ENCODE peak calls at places on chromosomes 16 and 17, in seven cellular contexts. N, D, F, O, G, S and V are unnamed samples. For H3K4me1, the result is how much of the 10 kb centered on the place peaks cover.

GRCh38 chr17:3012926-3013581 is 50.4 kb downstream of the OR1D5 start:
- DNase-seq in G (peak), O (peak), D (peak), N (peak), S (peak), F (peak), V (peak)

GRCh38 chr16:47519543-47519942 is 58.4 kb downstream of the PHKB start:
- DNase-seq in O (no peak), N (no peak), G (no peak), F (peak), S (no peak), D (no peak), V (no peak)

GRCh38 chr16:74951676-74952075 is 33.2 kb downstream of the WDR59 start:
- DNase-seq in G (no peak), D (no peak), O (no peak), F (no peak), S (no peak), N (peak), V (no peak)

GRCh38 chr16:7355758-7356157 is 23.1 kb downstream of the RBFOX1 start:
- DNase-seq in O (no peak), G (no peak), S (no peak), D (no peak), N (no peak), F (no peak), V (no peak)

GRCh38 chr17:18944646-18945045 is 7.3 kb upstream of the SLC5A10 start:
- DNase-seq in N (no peak), F (no peak), D (no peak), S (no peak), G (no peak), O (no peak), V (no peak)

GRCh38 chr16:47888142-47888541 is 267.7 kb downstream of the ABCC12 start:
- DNase-seq in G (no peak), O (no peak), N (no peak), S (no peak), F (peak), D (peak), V (no peak)

GRCh38 chr17:45143767-45144198 is 4.5 kb upstream of the HEXIM1 start:
- DNase-seq in N (peak), D (peak), O (peak), G (peak), S (peak), F (peak), V (peak)

GRCh38 chr16:87085441-87085840 is 231.8 kb downstream of the C16orf95 start:
- DNase-seq in G (no peak), N (no peak), S (no peak), O (no peak), F (no peak), D (no peak), V (no peak)

GRCh38 chr17:19021622-19022083 is 17.1 kb upstream of the FAM83G start:
- DNase-seq in D (peak), F (no peak), O (peak), S (no peak), G (no peak), N (peak), V (no peak)

GRCh38 chr17:43146649-43147048 is 21.5 kb upstream of the BRCA1 start:
- DNase-seq in O (no peak), S (no peak), N (no peak), D (no peak), F (no peak), G (no peak), V (no peak)

GRCh38 chr16:3980311-3981111 is 100.0 kb upstream of the CREBBP start:
- DNase-seq in G (no peak), D (no peak), S (no peak), O (no peak), F (peak), N (no peak), V (no peak)

GRCh38 chr17:81863833-81864768 is 3.8 kb upstream of the P4HB start:
- DNase-seq in O (no peak), S (no peak), N (no peak), F (no peak), G (peak), D (no peak), V (peak)

GRCh38 chr16:4410335-4411075 is 5.9 kb downstream of the CORO7 start:
- DNase-seq in O (no peak), F (peak), S (no peak), G (peak), N (no peak), D (no peak), V (no peak)

GRCh38 chr16:57277586-57277985 is 6.9 kb downstream of the PLLP start:
- DNase-seq in N (no peak), G (peak), D (no peak), O (peak), F (peak), S (no peak), V (no peak)

GRCh38 chr17:72978593-72979218 is 113.8 kb downstream of the SLC39A11 start:
- DNase-seq in G (no peak), O (no peak), F (peak), S (no peak), N (no peak), D (no peak), V (no peak)

GRCh38 chr17:64178011-64178825 is 48.3 kb upstream of the ERN1 start:
- DNase-seq in S (no peak), F (no peak), N (no peak), O (no peak), G (no peak), D (no peak), V (peak)
- H3K4me1 ChIP-seq in S (half or more), F (under half), N (under half), O (under half), G (under half), D (under half), V (half or more)

GRCh38 chr17:76492250-76492988 is 8.8 kb downstream of the RHBDF2 start:
- DNase-seq in S (no peak), N (peak), D (no peak), O (no peak), G (peak), F (no peak), V (peak)
- H3K4me3 ChIP-seq in S (peak), N (peak), D (no peak), O (peak), G (peak), F (no peak), V (no peak)

GRCh38 chr16:73172621-73173312 is 124.8 kb upstream of the ZFHX3 start:
- DNase-seq in S (peak), N (no peak), D (peak), O (no peak), G (peak), F (peak), V (no peak)
- TF ChIP-seq CTCF in S (peak), N (peak), D (peak), O (peak), G (no peak), F (peak), V (peak)

DNA sequence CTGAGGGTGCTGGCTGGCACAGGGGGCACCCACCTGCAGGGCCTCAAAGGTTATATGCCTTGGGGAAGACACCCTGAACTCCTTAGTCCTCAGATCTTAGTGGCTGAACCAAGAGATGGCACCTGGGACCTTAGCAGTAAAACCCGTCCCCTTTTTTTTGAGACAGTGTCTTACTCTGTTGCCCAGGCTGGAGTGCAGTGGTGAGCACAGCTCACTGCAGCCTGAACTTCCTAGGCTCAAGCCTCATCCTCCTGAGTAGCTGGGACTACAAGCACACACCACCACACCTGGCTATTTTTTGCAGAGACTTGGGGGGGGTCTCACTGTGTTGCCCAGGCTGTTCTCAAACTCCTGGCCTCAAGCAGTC is 237.2 kb downstream of the MRTFB start:
- DNase-seq in S (no peak), F (no peak), O (no peak), G (no peak), N (peak), D (no peak), V (no peak)
- H3K4me1 ChIP-seq in S (half or more), F (under half), O (under half), G (under half), N (under half), D (under half), V (under half)

DNA sequence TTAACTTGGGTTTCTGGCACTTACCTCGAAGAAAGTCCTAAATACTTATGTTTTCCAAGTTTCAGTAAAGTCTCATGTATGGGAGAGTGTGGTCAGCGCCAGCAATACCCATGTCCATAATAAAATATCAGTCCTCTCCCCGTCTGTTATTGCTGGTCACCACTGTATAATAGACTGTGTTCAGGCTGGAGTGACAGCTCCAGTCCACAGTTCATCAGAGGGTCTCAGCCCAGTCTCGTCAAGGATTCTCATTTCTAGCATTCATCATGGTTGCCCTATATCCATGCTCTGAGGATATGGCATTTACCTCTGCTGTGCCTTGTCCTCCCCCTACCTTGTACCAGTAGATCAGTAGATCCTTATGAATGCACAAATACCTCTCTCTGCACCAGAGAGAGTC is 384.5 kb downstream of the NPIPA7 start:
- DNase-seq in F (no peak), O (no peak), S (no peak), G (no peak), N (no peak), D (no peak), V (no peak)
- H3K4me3 ChIP-seq in F (no peak), O (no peak), S (no peak), G (no peak), N (no peak), D (no peak), V (no peak)

GRCh38 chr17:40443196-40443987 is at the start of gene IGFBP4:
- DNase-seq in G (peak), N (peak), D (peak), O (peak), S (peak), F (peak), V (peak)
- TF ChIP-seq CTCF in G (no peak), N (peak), D (peak), O (peak), S (peak), F (peak), V (peak)

GRCh38 chr17:77398274-77398673 is 257.5 kb downstream of the SEC14L1 start:
- DNase-seq in O (no peak), G (no peak), F (no peak), N (no peak), S (no peak), D (no peak), V (no peak)
- H3K4me1 ChIP-seq in O (under half), G (under half), F (under half), N (under half), S (half or more), D (under half), V (under half)

GRCh38 chr17:49388692-49389513 is 25.8 kb downstream of the PHB1 start:
- DNase-seq in D (no peak), F (no peak), N (peak), G (no peak), O (no peak), S (no peak), V (no peak)
- H3K4me3 ChIP-seq in D (no peak), F (no peak), N (peak), G (no peak), O (no peak), S (no peak), V (no peak)

GRCh38 chr16:81497690-81498089 is 53.1 kb downstream of the CMIP start:
- DNase-seq in S (no peak), O (peak), D (no peak), F (no peak), G (no peak), N (peak), V (no peak)
- TF ChIP-seq CTCF in S (peak), O (no peak), D (peak), F (no peak), G (no peak), N (peak), V (no peak)